ENCODE peak calls at places on chromosomes 4 and X, in eight cellular contexts. One of them, this sample, is unnamed.

GRCh38 chrX:107632291-107632690 is 4.0 kb downstream of the PRPS1 start:
- DNase-seq in tibial nerve: no peak
- DNase-seq in suprapubic skin: no peak
- DNase-seq in OCI-LY7: no peak
- DNase-seq in endodermal cell: no peak
- DNase-seq in Karpas-422: peak; percentile 7
- DNase-seq in left lung: no peak
- DNase-seq in ovary: no peak
- DNase-seq in this sample: no peak

GRCh38 chr4:55032788-55033187 is 92.6 kb downstream of the KDR start:
- DNase-seq in OCI-LY7: no peak
- DNase-seq in tibial nerve: no peak
- DNase-seq in Karpas-422: no peak
- DNase-seq in left lung: no peak
- DNase-seq in endodermal cell: peak; percentile 66
- DNase-seq in ovary: no peak
- DNase-seq in suprapubic skin: no peak
- DNase-seq in this sample: no peak

GRCh38 chr4:164734476-164734875 is 19.5 kb upstream of the SMIM31 start:
- DNase-seq in tibial nerve: no peak
- DNase-seq in left lung: no peak
- DNase-seq in OCI-LY7: peak; percentile 27
- DNase-seq in ovary: no peak
- DNase-seq in Karpas-422: peak; percentile 63
- DNase-seq in suprapubic skin: no peak
- DNase-seq in endodermal cell: no peak
- DNase-seq in this sample: no peak

GRCh38 chr4:106369456-106370060 is 980 bp upstream of the GIMD1 start:
- DNase-seq in endodermal cell: peak; percentile 72
- DNase-seq in left lung: no peak
- DNase-seq in tibial nerve: peak; percentile 57
- DNase-seq in suprapubic skin: no peak
- DNase-seq in ovary: no peak
- DNase-seq in Karpas-422: peak; percentile 79
- DNase-seq in OCI-LY7: peak; percentile 64
- DNase-seq in this sample: no peak

GRCh38 chr4:11470709-11471441 is 42.2 kb upstream of the HS3ST1 start:
- DNase-seq in tibial nerve: no peak
- DNase-seq in endodermal cell: peak; percentile 45
- DNase-seq in OCI-LY7: no peak
- DNase-seq in suprapubic skin: no peak
- DNase-seq in left lung: no peak
- DNase-seq in ovary: no peak
- DNase-seq in Karpas-422: no peak
- DNase-seq in this sample: no peak

GRCh38 chr4:184409502-184409901 is 64.8 kb downstream of the IRF2 start:
- DNase-seq in suprapubic skin: no peak
- DNase-seq in Karpas-422: no peak
- DNase-seq in endodermal cell: no peak
- DNase-seq in tibial nerve: no peak
- DNase-seq in ovary: no peak
- DNase-seq in OCI-LY7: no peak
- DNase-seq in left lung: no peak
- DNase-seq in this sample: no peak

GRCh38 chrX:154541896-154542722 is 4.5 kb downstream of the G6PD start:
- DNase-seq in Karpas-422: peak; percentile 51
- DNase-seq in tibial nerve: peak; percentile 75
- DNase-seq in ovary: peak; percentile 88
- DNase-seq in endodermal cell: no peak
- DNase-seq in left lung: peak; percentile 69
- DNase-seq in suprapubic skin: no peak
- DNase-seq in OCI-LY7: no peak
- DNase-seq in this sample: peak; percentile 90

GRCh38 chr4:6562931-6563901 is 11.8 kb upstream of the MAN2B2 start:
- DNase-seq in left lung: no peak
- DNase-seq in tibial nerve: no peak
- DNase-seq in suprapubic skin: no peak
- DNase-seq in endodermal cell: peak; percentile 80
- DNase-seq in Karpas-422: no peak
- DNase-seq in ovary: no peak
- DNase-seq in OCI-LY7: no peak
- DNase-seq in this sample: no peak

GRCh38 chr4:123744664-123745290 is 348.2 kb downstream of the SPRY1 start:
- DNase-seq in endodermal cell: no peak
- DNase-seq in suprapubic skin: no peak
- DNase-seq in Karpas-422: no peak
- DNase-seq in tibial nerve: no peak
- DNase-seq in left lung: no peak
- DNase-seq in ovary: peak; percentile 24
- DNase-seq in OCI-LY7: no peak
- DNase-seq in this sample: peak; percentile 32

GRCh38 chrX:57918750-57919436 is 8.6 kb upstream of the ZXDA start:
- DNase-seq in tibial nerve: peak; percentile 24
- DNase-seq in ovary: peak; percentile 22
- DNase-seq in Karpas-422: peak; percentile 77
- DNase-seq in suprapubic skin: no peak
- DNase-seq in left lung: no peak
- DNase-seq in endodermal cell: peak; percentile 56
- DNase-seq in OCI-LY7: peak; percentile 36
- DNase-seq in this sample: peak; percentile 55

GRCh38 chr4:98659741-98660507 is 1.5 kb upstream of the TSPAN5 start:
- DNase-seq in tibial nerve: no peak
- DNase-seq in left lung: no peak
- DNase-seq in OCI-LY7: no peak
- DNase-seq in endodermal cell: no peak
- DNase-seq in suprapubic skin: no peak
- DNase-seq in Karpas-422: no peak
- DNase-seq in ovary: no peak
- DNase-seq in this sample: no peak

GRCh38 chrX:103628386-103629290 is at the start of gene TCEAL1:
- DNase-seq in tibial nerve: peak; percentile 60
- DNase-seq in OCI-LY7: peak; percentile 79
- DNase-seq in Karpas-422: peak; percentile 62
- DNase-seq in endodermal cell: peak; percentile 89
- DNase-seq in left lung: peak; percentile 72
- DNase-seq in suprapubic skin: peak; percentile 75
- DNase-seq in ovary: peak; percentile 74
- DNase-seq in this sample: peak; percentile 72

GRCh38 chr4:37758226-37758625 is 68.3 kb upstream of the PGM2 start:
- DNase-seq in tibial nerve: peak; percentile 58
- DNase-seq in ovary: peak; percentile 58
- DNase-seq in OCI-LY7: peak; percentile 13
- DNase-seq in suprapubic skin: no peak
- DNase-seq in Karpas-422: no peak
- DNase-seq in endodermal cell: no peak
- DNase-seq in left lung: peak; percentile 39
- DNase-seq in this sample: no peak

GRCh38 chr4:576245-576821 is at the start of gene TMEM271:
- DNase-seq in tibial nerve: no peak
- DNase-seq in left lung: no peak
- DNase-seq in OCI-LY7: no peak
- DNase-seq in endodermal cell: peak; percentile 71
- DNase-seq in Karpas-422: no peak
- DNase-seq in ovary: no peak
- DNase-seq in suprapubic skin: no peak
- DNase-seq in this sample: no peak

GRCh38 chr4:151260526-151260925 is 16.4 kb upstream of the PRSS48 start:
- DNase-seq in left lung: no peak
- DNase-seq in OCI-LY7: no peak
- DNase-seq in suprapubic skin: no peak
- DNase-seq in endodermal cell: no peak
- DNase-seq in tibial nerve: no peak
- DNase-seq in ovary: no peak
- DNase-seq in Karpas-422: no peak
- DNase-seq in this sample: no peak

GRCh38 chr4:2813446-2814405 is 20.8 kb downstream of the SH3BP2 start:
- DNase-seq in Karpas-422: peak; percentile 58
- DNase-seq in suprapubic skin: no peak
- DNase-seq in OCI-LY7: no peak
- DNase-seq in left lung: no peak
- DNase-seq in ovary: no peak
- DNase-seq in tibial nerve: no peak
- DNase-seq in endodermal cell: no peak
- DNase-seq in this sample: no peak

DNA sequence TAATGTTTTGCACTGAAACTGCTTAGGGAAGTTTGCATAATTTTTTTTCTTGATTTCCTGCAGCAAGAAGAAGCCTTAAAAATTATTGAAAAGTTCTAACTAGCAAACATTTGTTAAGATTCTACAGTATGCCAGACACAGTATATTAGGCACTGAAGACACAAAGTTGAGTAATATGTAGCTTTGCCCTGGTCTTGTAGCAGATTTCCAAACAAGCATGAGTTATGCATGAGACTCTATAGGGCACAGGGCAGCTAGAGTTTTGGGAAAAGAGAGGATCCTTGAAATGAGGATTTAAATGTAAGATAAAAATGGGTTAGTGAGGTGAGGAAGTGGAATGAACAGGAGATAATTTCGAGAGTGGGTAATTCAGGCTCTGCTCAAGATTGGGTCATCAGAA is 8.6 kb upstream of the GPRIN3 start:
- DNase-seq in tibial nerve: no peak
- DNase-seq in OCI-LY7: no peak
- DNase-seq in suprapubic skin: no peak
- DNase-seq in ovary: no peak
- DNase-seq in left lung: no peak
- DNase-seq in endodermal cell: no peak
- DNase-seq in Karpas-422: no peak
- DNase-seq in this sample: no peak
- H3K4me3 ChIP-seq in tibial nerve: no peak overlapping the region
- H3K4me3 ChIP-seq in OCI-LY7: peak overlapping the region; percentile 48
- H3K4me3 ChIP-seq in suprapubic skin: no peak overlapping the region
- H3K4me3 ChIP-seq in ovary: no peak overlapping the region
- H3K4me3 ChIP-seq in left lung: no peak overlapping the region
- H3K4me3 ChIP-seq in endodermal cell: no peak overlapping the region
- H3K4me3 ChIP-seq in Karpas-422: no peak overlapping the region
- H3K4me3 ChIP-seq in this sample: no peak overlapping the region

GRCh38 chrX:97987979-97988378 is 1104.3 kb downstream of the RPA4 start:
- DNase-seq in ovary: no peak
- DNase-seq in suprapubic skin: no peak
- DNase-seq in tibial nerve: no peak
- DNase-seq in endodermal cell: no peak
- DNase-seq in Karpas-422: no peak
- DNase-seq in OCI-LY7: peak; percentile 32
- DNase-seq in left lung: no peak
- DNase-seq in this sample: no peak

GRCh38 chrX:97984641-97985040 is 1100.9 kb downstream of the RPA4 start:
- DNase-seq in endodermal cell: peak; percentile 63
- DNase-seq in OCI-LY7: peak; percentile 72
- DNase-seq in ovary: no peak
- DNase-seq in tibial nerve: no peak
- DNase-seq in suprapubic skin: no peak
- DNase-seq in left lung: no peak
- DNase-seq in Karpas-422: peak; percentile 43
- DNase-seq in this sample: no peak
- H3K36me3 ChIP-seq in endodermal cell: no peaks in the 10 kb centered on the region
- H3K36me3 ChIP-seq in OCI-LY7: peaks cover 3% of the 10 kb centered on the region
- H3K36me3 ChIP-seq in ovary: no peaks in the 10 kb centered on the region
- H3K36me3 ChIP-seq in tibial nerve: no peaks in the 10 kb centered on the region
- H3K36me3 ChIP-seq in suprapubic skin: no peaks in the 10 kb centered on the region
- H3K36me3 ChIP-seq in left lung: no peaks in the 10 kb centered on the region
- H3K36me3 ChIP-seq in Karpas-422: no peaks in the 10 kb centered on the region
- H3K36me3 ChIP-seq in this sample: no peaks in the 10 kb centered on the region

GRCh38 chrX:32448945-32449344 is 762.4 kb downstream of the DMD start:
- DNase-seq in tibial nerve: no peak
- DNase-seq in suprapubic skin: no peak
- DNase-seq in endodermal cell: no peak
- DNase-seq in Karpas-422: no peak
- DNase-seq in OCI-LY7: peak; percentile 44
- DNase-seq in ovary: peak; percentile 11
- DNase-seq in left lung: no peak
- DNase-seq in this sample: no peak

GRCh38 chrX:32443841-32444240 is 767.5 kb downstream of the DMD start:
- DNase-seq in suprapubic skin: no peak
- DNase-seq in left lung: no peak
- DNase-seq in ovary: no peak
- DNase-seq in tibial nerve: no peak
- DNase-seq in endodermal cell: no peak
- DNase-seq in Karpas-422: peak; percentile 49
- DNase-seq in OCI-LY7: peak; percentile 69
- DNase-seq in this sample: no peak

GRCh38 chrX:32447640-32448039 is 763.7 kb downstream of the DMD start:
- DNase-seq in endodermal cell: no peak
- DNase-seq in ovary: no peak
- DNase-seq in left lung: no peak
- DNase-seq in tibial nerve: no peak
- DNase-seq in Karpas-422: no peak
- DNase-seq in suprapubic skin: no peak
- DNase-seq in OCI-LY7: no peak
- DNase-seq in this sample: no peak

GRCh38 chrX:32451954-32452518 is 759.3 kb downstream of the DMD start:
- DNase-seq in ovary: no peak
- DNase-seq in tibial nerve: no peak
- DNase-seq in endodermal cell: no peak
- DNase-seq in Karpas-422: no peak
- DNase-seq in left lung: no peak
- DNase-seq in OCI-LY7: no peak
- DNase-seq in suprapubic skin: no peak
- DNase-seq in this sample: no peak

GRCh38 chrX:32448320-32448719 is 763.0 kb downstream of the DMD start:
- DNase-seq in ovary: no peak
- DNase-seq in tibial nerve: no peak
- DNase-seq in suprapubic skin: no peak
- DNase-seq in OCI-LY7: peak; percentile 86
- DNase-seq in endodermal cell: no peak
- DNase-seq in Karpas-422: peak; percentile 75
- DNase-seq in left lung: no peak
- DNase-seq in this sample: no peak
- H3K27ac ChIP-seq in ovary: no peak overlapping the region
- H3K27ac ChIP-seq in tibial nerve: no peak overlapping the region
- H3K27ac ChIP-seq in suprapubic skin: no peak overlapping the region
- H3K27ac ChIP-seq in OCI-LY7: peak overlapping the region; percentile 92
- H3K27ac ChIP-seq in endodermal cell: no peak overlapping the region
- H3K27ac ChIP-seq in Karpas-422: peak overlapping the region; percentile 69
- H3K27ac ChIP-seq in left lung: no peak overlapping the region
- H3K27ac ChIP-seq in this sample: no peak overlapping the region

GRCh38 chrX:23660766-23661132 is 6.5 kb upstream of the PRDX4 start:
- DNase-seq in suprapubic skin: no peak
- DNase-seq in OCI-LY7: no peak
- DNase-seq in endodermal cell: no peak
- DNase-seq in Karpas-422: no peak
- DNase-seq in tibial nerve: no peak
- DNase-seq in left lung: no peak
- DNase-seq in ovary: no peak
- DNase-seq in this sample: no peak

GRCh38 chrX:23661671-23662070 is 5.6 kb upstream of the PRDX4 start:
- DNase-seq in tibial nerve: no peak
- DNase-seq in suprapubic skin: no peak
- DNase-seq in endodermal cell: no peak
- DNase-seq in Karpas-422: no peak
- DNase-seq in left lung: no peak
- DNase-seq in ovary: no peak
- DNase-seq in OCI-LY7: no peak
- DNase-seq in this sample: no peak

GRCh38 chrX:23659339-23659738 is 8.0 kb upstream of the PRDX4 start:
- DNase-seq in endodermal cell: no peak
- DNase-seq in left lung: no peak
- DNase-seq in Karpas-422: no peak
- DNase-seq in suprapubic skin: no peak
- DNase-seq in ovary: no peak
- DNase-seq in tibial nerve: no peak
- DNase-seq in OCI-LY7: no peak
- DNase-seq in this sample: no peak

GRCh38 chrX:23662853-23663252 is 4.4 kb upstream of the PRDX4 start:
- DNase-seq in left lung: no peak
- DNase-seq in OCI-LY7: no peak
- DNase-seq in tibial nerve: no peak
- DNase-seq in Karpas-422: no peak
- DNase-seq in endodermal cell: no peak
- DNase-seq in ovary: no peak
- DNase-seq in suprapubic skin: no peak
- DNase-seq in this sample: no peak

GRCh38 chrX:23662187-23662586 is 5.1 kb upstream of the PRDX4 start:
- DNase-seq in Karpas-422: no peak
- DNase-seq in tibial nerve: no peak
- DNase-seq in endodermal cell: no peak
- DNase-seq in ovary: no peak
- DNase-seq in suprapubic skin: no peak
- DNase-seq in left lung: no peak
- DNase-seq in OCI-LY7: peak; percentile 29
- DNase-seq in this sample: no peak
- H3K4me3 ChIP-seq in Karpas-422: no peak overlapping the region
- H3K4me3 ChIP-seq in tibial nerve: no peak overlapping the region
- H3K4me3 ChIP-seq in endodermal cell: no peak overlapping the region
- H3K4me3 ChIP-seq in ovary: no peak overlapping the region
- H3K4me3 ChIP-seq in suprapubic skin: no peak overlapping the region
- H3K4me3 ChIP-seq in left lung: no peak overlapping the region
- H3K4me3 ChIP-seq in OCI-LY7: no peak overlapping the region
- H3K4me3 ChIP-seq in this sample: no peak overlapping the region